ENCODE peak calls at places on chromosomes 2 and 18, in nine cellular contexts. F, R, H, Z, J, Y, G, X and Q are unnamed samples.

GRCh38 chr2:8203354-8203753 is 478.5 kb upstream of the ID2 start:
- DNase-seq in Z (no peak), F (no peak), G (no peak), X (peak), J (no peak), Y (no peak), H (no peak), R (no peak), Q (no peak)

GRCh38 chr2:68024450-68024849 is 38.4 kb downstream of the C1D start:
- DNase-seq in Z (no peak), G (no peak), H (no peak), X (no peak), F (no peak), Y (no peak), R (no peak), J (no peak), Q (no peak)

GRCh38 chr18:45589559-45590041 is 25.7 kb upstream of the SLC14A2 start:
- DNase-seq in Y (no peak), Z (no peak), F (no peak), G (no peak), H (peak), X (peak), J (no peak), R (no peak), Q (no peak)

GRCh38 chr2:205287316-205287715 is 395.0 kb upstream of the NRP2 start:
- DNase-seq in H (peak), X (no peak), G (no peak), Y (no peak), J (no peak), Z (no peak), F (no peak), R (no peak), Q (no peak)

GRCh38 chr18:49362431-49362830 is 98.0 kb downstream of the DYM start:
- DNase-seq in F (no peak), H (peak), J (no peak), R (no peak), X (no peak), Z (peak), Y (no peak), G (no peak), Q (no peak)

GRCh38 chr2:236180831-236181453 is 12.8 kb upstream of the GBX2 start:
- DNase-seq in G (peak), Y (no peak), F (no peak), R (no peak), Z (peak), J (no peak), H (peak), X (peak), Q (no peak)

GRCh38 chr2:119119076-119119710 is 39.4 kb downstream of the C1QL2 start:
- DNase-seq in J (no peak), F (no peak), G (no peak), Y (no peak), H (no peak), X (peak), Z (no peak), R (no peak), Q (no peak)

GRCh38 chr2:231069379-231070054 is 12.8 kb downstream of the PSMD1 start:
- DNase-seq in Z (peak), X (no peak), R (no peak), G (no peak), Y (no peak), J (no peak), H (peak), F (no peak), Q (no peak)

GRCh38 chr18:73975266-73975665 is 172.4 kb downstream of the FBXO15 start:
- DNase-seq in R (no peak), Y (no peak), G (no peak), H (peak), Z (no peak), J (no peak), F (no peak), X (no peak), Q (no peak)

GRCh38 chr2:36420569-36421164 is 65.1 kb downstream of the CRIM1 start:
- DNase-seq in X (no peak), H (no peak), Z (peak), Y (no peak), J (no peak), F (no peak), G (no peak), R (no peak), Q (no peak)

GRCh38 chr18:13237073-13237472 is 18.5 kb downstream of the LDLRAD4 start:
- DNase-seq in X (no peak), G (no peak), H (no peak), J (no peak), F (no peak), Z (no peak), Y (no peak), R (no peak), Q (no peak)

GRCh38 chr2:71547616-71548285 is 94.4 kb downstream of the DYSF start:
- DNase-seq in G (no peak), J (no peak), H (no peak), R (no peak), Y (no peak), Z (no peak), F (no peak), X (no peak), Q (no peak)

GRCh38 chr2:241943209-241943850 is 73.8 kb downstream of the RTP5 start:
- DNase-seq in Y (no peak), X (no peak), G (no peak), R (no peak), F (no peak), J (no peak), H (no peak), Z (no peak), Q (no peak)

GRCh38 chr2:173631123-173631450 is 276.4 kb downstream of the CDCA7 start:
- DNase-seq in F (no peak), X (peak), J (no peak), H (peak), R (no peak), Z (peak), G (peak), Y (no peak), Q (no peak)

GRCh38 chr2:196840171-196840570 is 31.0 kb upstream of the C2orf66 start:
- DNase-seq in G (no peak), H (no peak), R (no peak), J (no peak), F (no peak), X (no peak), Z (peak), Y (no peak), Q (no peak)